ENCODE peak calls at places on chromosomes 1 and 21, in four cellular contexts. L is HepG2, E is H1, N is K562. U is an unnamed sample.

GRCh38 chr1:30110826-30111225 is 612.6 kb downstream of the MATN1 start:
- DNase-seq in L (no peak), E (no peak), N (no peak), U (no peak)

GRCh38 chr1:222095606-222096475 is 354.0 kb upstream of the DUSP10 start:
- DNase-seq in L (peak), E (peak), N (peak), U (peak)

GRCh38 chr1:59013276-59013927 is 229.6 kb upstream of the JUN start:
- DNase-seq in L (no peak), E (peak), N (no peak), U (no peak)

GRCh38 chr1:112701227-112702066 is 5.5 kb downstream of the RHOC start:
- DNase-seq in L (no peak), E (no peak), N (no peak), U (no peak)

GRCh38 chr1:199102239-199102638 is 463.4 kb downstream of the PTPRC start:
- DNase-seq in L (no peak), E (no peak), N (no peak), U (no peak)

GRCh38 chr1:66764994-66765578 is 12.8 kb downstream of the DYNLT5 start:
- DNase-seq in L (peak), E (no peak), N (peak), U (no peak)

GRCh38 chr1:88075813-88076212 is 608.3 kb upstream of the PKN2 start:
- DNase-seq in L (no peak), E (no peak), N (no peak), U (no peak)

GRCh38 chr1:31732751-31733289 is 29.0 kb upstream of the COL16A1 start:
- DNase-seq in L (no peak), E (no peak), N (no peak), U (no peak)

GRCh38 chr1:198179556-198179981 is 22.8 kb downstream of the NEK7 start:
- DNase-seq in L (no peak), E (no peak), N (no peak), U (no peak)

GRCh38 chr1:204178487-204179281 is 12.5 kb upstream of the REN start:
- DNase-seq in L (no peak), E (no peak), N (no peak), U (no peak)

GRCh38 chr21:46149205-46149901 is 6.0 kb downstream of the FTCD start:
- DNase-seq in L (peak), E (no peak), N (no peak), U (no peak)

GRCh38 chr1:155174334-155175280 is 958 bp downstream of the TRIM46 start:
- DNase-seq in L (no peak), E (no peak), N (peak), U (no peak)

GRCh38 chr21:17575076-17575475 is 37.6 kb downstream of the BTG3 start:
- DNase-seq in L (no peak), E (no peak), N (no peak), U (no peak)

GRCh38 chr1:1125945-1126344 is 10.1 kb upstream of the C1orf159 start:
- DNase-seq in L (no peak), E (no peak), N (no peak), U (no peak)

GRCh38 chr1:15937706-15938168 is 38.2 kb downstream of the ZBTB17 start:
- DNase-seq in L (no peak), E (no peak), N (no peak), U (no peak)
- TF ChIP-seq TAF1 in L (no peak), E (no peak), N (no peak), U (no peak)

DNA sequence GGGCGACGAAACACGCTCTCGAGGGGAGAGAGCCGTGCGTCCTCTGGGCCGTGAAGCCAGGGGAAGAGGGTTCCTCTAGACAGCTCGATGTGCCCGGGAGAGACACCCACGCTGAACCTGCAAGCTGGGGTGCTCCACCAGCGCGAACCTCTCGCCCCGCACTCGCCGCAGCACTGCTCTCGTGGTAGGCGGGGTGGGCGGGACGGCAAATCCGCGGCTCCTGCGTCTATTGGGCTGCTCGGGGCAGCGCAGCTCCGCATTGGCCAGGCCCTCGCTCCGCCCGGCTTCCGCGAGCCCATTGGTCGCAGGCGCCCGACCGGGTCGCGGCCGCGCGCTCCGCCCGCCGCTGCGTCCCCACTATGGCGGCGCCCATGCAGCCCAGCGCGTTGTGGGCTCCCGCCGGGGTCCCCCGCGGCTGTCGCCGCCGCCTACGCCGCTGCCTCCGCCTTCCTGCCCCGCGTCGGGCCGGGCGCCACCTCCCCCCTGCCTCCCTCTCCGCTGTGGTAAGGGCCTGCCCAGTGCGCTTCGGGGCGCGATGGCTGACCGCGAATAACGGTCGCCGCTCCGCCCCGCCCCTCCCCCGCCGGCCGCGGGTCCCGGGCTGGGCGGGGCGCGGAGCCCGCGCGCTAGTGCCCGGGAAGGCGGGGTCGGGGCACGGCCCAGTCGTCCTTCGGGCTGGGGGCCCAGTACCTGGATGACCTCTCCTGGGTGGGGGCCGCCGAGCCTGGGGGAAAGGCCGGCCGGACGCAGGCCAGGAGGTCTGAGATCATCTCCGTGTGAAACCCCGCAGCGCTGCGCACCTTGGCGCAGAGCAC is at the start of gene ST3GAL3:
- DNase-seq in L (peak), E (peak), N (peak), U (peak)
- TF ChIP-seq POLR2A in L (peak), E (peak), N (peak), U (peak)

DNA sequence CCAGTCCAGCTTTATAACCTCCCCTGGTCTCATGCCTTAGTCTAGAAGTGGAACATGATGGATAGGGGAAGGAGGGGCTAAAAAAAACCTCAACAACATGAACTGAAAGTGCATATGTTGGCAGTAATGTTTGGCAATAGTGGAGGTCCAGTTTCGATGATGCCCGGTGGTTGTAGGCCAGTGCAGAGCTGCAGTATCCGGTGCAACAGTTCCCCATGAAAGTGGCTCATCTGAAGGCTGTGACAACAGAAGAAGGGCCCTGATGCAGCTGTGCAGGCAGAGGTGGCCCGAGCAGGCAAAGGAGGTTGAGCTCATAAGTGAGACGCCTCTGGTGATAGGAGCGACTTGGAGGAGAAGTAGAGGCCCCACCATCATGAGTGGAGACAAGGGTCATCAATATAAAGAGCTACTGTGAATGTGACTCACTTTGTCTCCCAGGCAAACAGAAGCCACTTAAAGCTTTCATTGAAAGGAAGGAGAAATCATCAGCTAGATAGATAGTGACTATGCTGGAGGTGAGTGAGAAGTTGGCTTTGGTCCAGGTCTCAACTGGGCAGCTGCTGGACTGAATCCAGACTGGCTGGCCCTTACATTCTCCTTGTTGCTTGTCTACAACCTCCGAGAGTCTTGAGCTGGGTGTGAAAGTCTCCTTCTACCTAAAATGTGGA is 10.2 kb upstream of the CREG1 start:
- DNase-seq in L (no peak), E (no peak), N (peak), U (no peak)
- TF ChIP-seq POLR2AphosphoS5 in L (no peak), E (no peak), N (no peak), U (no peak)

GRCh38 chr1:42777860-42778259 is 6.9 kb upstream of the TMEM269 start:
- DNase-seq in L (peak), E (no peak), N (peak), U (no peak)
- TF ChIP-seq TAF1 in L (no peak), E (no peak), N (no peak), U (no peak)

DNA sequence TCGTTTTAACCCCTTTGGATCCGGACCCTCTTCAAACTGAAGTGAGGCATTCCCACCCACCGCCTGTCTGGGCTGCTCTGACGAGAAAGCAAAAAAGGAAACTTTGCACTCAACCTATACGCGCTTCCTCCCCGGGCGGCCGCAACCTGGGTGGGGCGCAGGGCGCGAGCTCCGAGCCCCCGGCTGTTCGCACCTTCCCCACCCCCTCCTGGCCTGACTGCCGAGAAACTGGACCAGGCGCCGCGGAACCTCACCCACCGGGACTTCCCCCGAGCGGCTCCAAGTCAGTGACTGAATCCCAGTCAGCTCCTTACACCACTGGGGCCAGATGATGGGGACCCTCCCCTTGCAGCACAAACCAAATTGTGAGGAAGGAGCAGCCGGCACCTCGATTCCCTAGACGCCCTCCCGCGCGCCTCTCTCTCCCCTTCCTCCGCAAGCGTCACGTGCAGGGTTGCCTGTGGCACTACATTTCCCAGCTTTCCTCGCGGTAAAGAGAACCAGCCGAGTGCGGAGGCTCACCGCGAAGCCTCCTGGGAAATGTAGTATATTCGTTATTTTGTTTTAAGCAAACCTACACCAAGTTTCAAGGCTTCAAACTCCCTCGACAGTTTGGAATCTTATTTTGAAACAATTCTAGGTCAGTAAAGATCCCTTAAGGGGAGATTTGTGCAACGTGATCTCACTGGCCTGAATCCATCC is at the start of gene RAB29:
- DNase-seq in L (peak), E (peak), N (peak), U (peak)
- TF ChIP-seq POLR2A in L (no peak), E (no peak), N (peak), U (peak)

GRCh38 chr1:208988811-208989222 is 594.7 kb upstream of the CAMK1G start:
- DNase-seq in L (no peak), E (no peak), N (no peak), U (peak)

GRCh38 chr1:208980590-208980989 is 602.9 kb upstream of the CAMK1G start:
- DNase-seq in L (no peak), E (no peak), N (no peak), U (no peak)

GRCh38 chr1:208979776-208980175 is 603.7 kb upstream of the CAMK1G start:
- DNase-seq in L (no peak), E (no peak), N (no peak), U (no peak)

GRCh38 chr1:208990456-208990855 is 593.1 kb upstream of the CAMK1G start:
- DNase-seq in L (no peak), E (no peak), N (no peak), U (no peak)

GRCh38 chr1:208985231-208985630 is 598.3 kb upstream of the CAMK1G start:
- DNase-seq in L (no peak), E (no peak), N (no peak), U (no peak)
- TF ChIP-seq POLR2AphosphoS5 in L (no peak), E (no peak), N (no peak), U (no peak)

GRCh38 chr1:101004666-101005065 is 20.9 kb downstream of the DPH5 start:
- DNase-seq in L (peak), E (no peak), N (no peak), U (no peak)

GRCh38 chr1:101005191-101005590 is 20.4 kb downstream of the DPH5 start:
- DNase-seq in L (no peak), E (no peak), N (no peak), U (no peak)

GRCh38 chr1:101002551-101002950 is 23.0 kb downstream of the DPH5 start:
- DNase-seq in L (no peak), E (no peak), N (no peak), U (no peak)

GRCh38 chr1:101003012-101003650 is 22.5 kb downstream of the DPH5 start:
- DNase-seq in L (peak), E (no peak), N (no peak), U (no peak)

GRCh38 chr1:101004061-101004460 is 21.5 kb downstream of the DPH5 start:
- DNase-seq in L (peak), E (no peak), N (no peak), U (no peak)
- TF ChIP-seq TAF1 in L (no peak), E (no peak), N (no peak), U (no peak)

DNA sequence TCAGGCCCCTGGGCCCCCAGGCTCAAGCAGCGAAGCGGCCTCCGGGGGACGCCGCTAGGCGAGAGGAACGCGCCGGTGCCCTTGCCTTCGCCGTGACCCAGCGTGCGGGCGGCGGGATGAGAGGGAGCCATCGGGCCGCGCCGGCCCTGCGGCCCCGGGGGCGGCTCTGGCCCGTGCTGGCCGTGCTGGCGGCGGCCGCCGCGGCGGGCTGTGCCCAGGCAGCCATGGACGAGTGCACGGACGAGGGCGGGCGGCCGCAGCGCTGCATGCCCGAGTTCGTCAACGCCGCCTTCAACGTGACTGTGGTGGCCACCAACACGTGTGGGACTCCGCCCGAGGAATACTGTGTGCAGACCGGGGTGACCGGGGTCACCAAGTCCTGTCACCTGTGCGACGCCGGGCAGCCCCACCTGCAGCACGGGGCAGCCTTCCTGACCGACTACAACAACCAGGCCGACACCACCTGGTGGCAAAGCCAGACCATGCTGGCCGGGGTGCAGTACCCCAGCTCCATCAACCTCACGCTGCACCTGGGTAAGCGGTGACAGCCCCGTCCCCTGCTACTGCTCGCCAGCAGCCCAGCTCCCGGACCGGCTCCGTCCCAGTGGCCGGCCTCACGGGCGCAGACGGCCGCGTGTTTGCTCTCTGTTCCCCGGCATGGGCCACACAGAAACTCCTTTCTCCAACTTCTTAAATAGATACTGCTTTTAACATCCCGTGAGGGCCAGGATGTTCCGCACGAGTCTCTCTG is 556 bp downstream of the LAMC1 start:
- DNase-seq in L (peak), E (no peak), N (peak), U (peak)
- TF ChIP-seq POLR2A in L (peak), E (no peak), N (no peak), U (no peak)

DNA sequence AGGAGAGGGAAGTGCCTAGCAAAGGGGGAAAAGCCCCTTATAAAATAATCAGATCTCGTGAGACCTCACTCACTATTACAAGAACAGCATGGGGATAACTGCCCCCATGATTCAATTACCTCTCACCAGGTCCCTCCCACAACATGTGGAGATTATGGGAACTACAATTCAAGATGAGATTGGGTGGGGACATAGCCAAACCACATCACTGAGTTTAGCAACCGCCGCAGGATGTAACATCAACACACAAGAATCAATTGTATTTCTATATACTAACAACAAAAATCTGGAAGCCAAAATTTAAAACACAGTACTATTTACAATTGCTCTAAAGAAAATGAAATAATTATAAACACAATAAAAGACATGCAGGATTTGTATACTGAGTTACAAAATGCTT is 21.9 kb downstream of the DIRAS3 start:
- DNase-seq in L (no peak), E (no peak), N (no peak), U (no peak)
- TF ChIP-seq POLR2AphosphoS5 in L (no peak), E (no peak), N (no peak), U (no peak)

DNA sequence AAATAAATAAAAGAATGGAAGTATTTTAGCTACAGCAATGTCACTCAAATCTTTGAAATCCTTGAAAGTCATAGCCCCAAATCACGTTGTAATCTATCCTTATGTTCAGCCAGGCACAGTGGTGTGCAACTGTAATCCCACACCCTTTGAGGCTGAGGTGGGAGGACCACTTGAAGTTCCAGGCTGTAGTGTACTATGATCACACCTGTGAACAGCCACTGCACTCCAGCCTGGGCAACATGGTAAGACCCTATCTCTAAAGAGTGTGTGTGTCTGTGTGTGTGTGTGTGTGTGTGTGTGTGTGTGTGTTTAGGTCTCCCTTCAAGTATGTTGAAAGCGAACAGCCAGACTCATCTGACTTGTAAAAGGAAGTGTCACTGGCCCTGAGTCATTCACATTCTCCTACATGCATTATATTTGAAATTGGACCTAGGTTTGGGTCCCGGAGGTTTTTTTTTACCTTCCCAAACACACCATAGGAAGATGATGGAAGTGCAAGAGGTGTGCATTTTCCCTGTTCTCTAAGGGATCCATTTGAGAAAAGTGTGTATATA is 50.1 kb downstream of the ZNF281 start:
- DNase-seq in L (no peak), E (no peak), N (no peak), U (no peak)
- TF ChIP-seq TAF1 in L (no peak), E (no peak), N (no peak), U (no peak)

U was measured in GM12892.